ENCODE peak calls at places on chromosomes 1 and 21, in five cellular contexts. F, W, U, O and R are unnamed samples.

GRCh38 chr1:4741876-4742423 is 87.5 kb downstream of the AJAP1 start:
- DNase-seq in F (peak; percentile 26), U (no peak), O (no peak), W (no peak), R (peak; percentile 56)

GRCh38 chr1:22830131-22830566 is 119.5 kb downstream of the EPHB2 start:
- DNase-seq in F (no peak), O (no peak), U (no peak), W (no peak), R (no peak)

GRCh38 chr1:119822406-119822805 is 11.1 kb upstream of the REG4 start:
- DNase-seq in F (no peak), U (no peak), O (no peak), W (no peak), R (peak; percentile 62)

GRCh38 chr1:158145173-158145719 is 35.4 kb upstream of the CD1D start:
- DNase-seq in U (peak; percentile 57), O (no peak), W (no peak), F (peak; percentile 24), R (no peak)

GRCh38 chr1:30476911-30477459 is 246.4 kb downstream of the MATN1 start:
- DNase-seq in F (no peak), W (no peak), U (no peak), O (no peak), R (no peak)

GRCh38 chr1:99173900-99174299 is 90.4 kb upstream of the PLPPR4 start:
- DNase-seq in W (no peak), U (no peak), F (no peak), O (no peak), R (no peak)

GRCh38 chr1:82284213-82284612 is 483.5 kb downstream of the ADGRL2 start:
- DNase-seq in W (no peak), F (no peak), O (no peak), U (no peak), R (no peak)

GRCh38 chr1:247840819-247841218 is 877 bp downstream of the OR11L1 start:
- DNase-seq in O (no peak), U (no peak), F (no peak), W (no peak), R (no peak)

GRCh38 chr1:82795503-82796149 is 994.9 kb downstream of the ADGRL2 start:
- DNase-seq in F (no peak), U (no peak), O (no peak), W (no peak), R (no peak)

GRCh38 chr1:9397984-9398526 is 105.4 kb downstream of the SPSB1 start:
- DNase-seq in O (no peak), U (peak; percentile 62), W (no peak), F (no peak), R (no peak)

GRCh38 chr1:160837558-160838205 is 25.0 kb downstream of the CD244 start:
- DNase-seq in F (no peak), U (no peak), O (no peak), W (no peak), R (peak; percentile 29)

GRCh38 chr1:185860316-185860715 is 126.1 kb downstream of the HMCN1 start:
- DNase-seq in U (peak; percentile 74), O (no peak), F (no peak), W (no peak), R (no peak)

GRCh38 chr1:85342177-85342576 is 65.7 kb upstream of the BCL10 start:
- DNase-seq in U (peak; percentile 77), W (no peak), O (no peak), F (no peak), R (no peak)

GRCh38 chr21:43679951-43680350 is 20.6 kb downstream of the RRP1B start:
- DNase-seq in F (no peak), U (no peak), W (no peak), O (no peak), R (no peak)

GRCh38 chr1:52920791-52921291 is 699 bp downstream of the ECHDC2 start:
- DNase-seq in W (no peak), O (no peak), F (no peak), U (no peak), R (no peak)

GRCh38 chr1:9078035-9078948 is 8.9 kb upstream of the SLC2A5 start:
- DNase-seq in U (peak; percentile 65), F (no peak), O (no peak), W (no peak), R (no peak)

GRCh38 chr1:15578921-15579682 is 5.7 kb downstream of the AGMAT start:
- DNase-seq in F (no peak), O (no peak), U (no peak), W (no peak), R (no peak)

GRCh38 chr1:113459279-113459678 is 69.0 kb downstream of the MAGI3 start:
- DNase-seq in O (no peak), W (no peak), F (no peak), U (no peak), R (no peak)

GRCh38 chr1:196609114-196609737 is 986 bp upstream of the KCNT2 start:
- DNase-seq in F (peak; percentile 18), W (no peak), O (no peak), U (peak; percentile 11), R (peak; percentile 89)

GRCh38 chr1:206010101-206010500 is 6.9 kb upstream of the RAB7B start:
- DNase-seq in O (no peak), W (no peak), U (no peak), F (no peak), R (peak; percentile 9)

GRCh38 chr1:224632921-224633321 is 16.8 kb downstream of the CNIH3 start:
- DNase-seq in F (no peak), O (no peak), W (peak; percentile 16), U (peak; percentile 30), R (no peak)

GRCh38 chr1:23366598-23366997 is 3.0 kb downstream of the ZNF436 start:
- DNase-seq in W (no peak), U (no peak), F (no peak), O (no peak), R (no peak)

GRCh38 chr1:167927075-167927754 is 9.3 kb upstream of the DCAF6 start:
- DNase-seq in U (no peak), W (peak; percentile 81), F (no peak), O (no peak), R (no peak)

GRCh38 chr1:231422798-231423309 is 767 bp upstream of the EGLN1 start:
- DNase-seq in F (no peak), U (no peak), O (no peak), W (no peak), R (no peak)

GRCh38 chr1:30419831-30420230 is 303.6 kb downstream of the MATN1 start:
- DNase-seq in U (no peak), F (no peak), W (no peak), O (no peak), R (no peak)

GRCh38 chr1:15328785-15329480 is 80.8 kb upstream of the EFHD2 start:
- DNase-seq in O (no peak), U (peak; percentile 64), F (no peak), W (no peak), R (no peak)

GRCh38 chr1:77509898-77510297 is 172.6 kb downstream of the ZZZ3 start:
- DNase-seq in W (no peak), O (no peak), F (no peak), U (no peak), R (no peak)